ENCODE peak calls at places on chromosomes 16 and 17, in seven cellular contexts. T, N, J, Z, U, G and P are unnamed samples.

GRCh38 chr17:27354491-27355081 is 60.7 kb downstream of the WSB1 start:
- DNase-seq in G (no peak), T (no peak), U (peak), Z (no peak), J (no peak), N (no peak), P (peak)

GRCh38 chr16:66898207-66898606 is 17.9 kb downstream of the PDP2 start:
- DNase-seq in J (no peak), G (no peak), Z (no peak), U (no peak), N (peak), T (no peak), P (no peak)

GRCh38 chr16:2365895-2366294 is 25.4 kb upstream of the ABCA3 start:
- DNase-seq in N (peak), U (no peak), T (no peak), Z (peak), G (no peak), J (no peak), P (no peak)

GRCh38 chr16:86925067-86925791 is 346.9 kb downstream of the FOXL1 start:
- DNase-seq in G (no peak), J (no peak), T (no peak), U (no peak), N (peak), Z (peak), P (no peak)

GRCh38 chr16:391885-392335 is 5.1 kb upstream of the NME4 start:
- DNase-seq in T (peak), J (peak), G (peak), Z (peak), U (peak), N (peak), P (peak)

GRCh38 chr16:68889508-68890150 is 46.3 kb downstream of the TANGO6 start:
- DNase-seq in N (no peak), U (no peak), G (no peak), J (no peak), Z (no peak), T (no peak), P (no peak)

GRCh38 chr17:79943354-79944241 is 92.1 kb downstream of the TBC1D16 start:
- DNase-seq in T (no peak), U (no peak), J (peak), Z (no peak), G (no peak), N (no peak), P (no peak)

GRCh38 chr17:27496005-27496404 is 39.8 kb downstream of the KSR1 start:
- DNase-seq in Z (no peak), J (no peak), G (peak), T (peak), N (no peak), U (no peak), P (peak)

GRCh38 chr17:33385133-33385532 is 92.0 kb upstream of the ASIC2 start:
- DNase-seq in G (no peak), U (no peak), N (no peak), T (no peak), J (no peak), Z (no peak), P (peak)

GRCh38 chr16:16127469-16128116 is 95.7 kb downstream of the ABCC6 start:
- DNase-seq in Z (peak), U (peak), G (peak), N (peak), T (peak), J (peak), P (peak)

GRCh38 chr16:81537721-81538561 is 93.3 kb downstream of the CMIP start:
- DNase-seq in U (no peak), Z (peak), J (no peak), G (no peak), N (peak), T (no peak), P (no peak)

GRCh38 chr17:63528183-63528582 is 5.0 kb downstream of the KCNH6 start:
- DNase-seq in N (no peak), U (no peak), J (no peak), G (no peak), Z (no peak), T (no peak), P (no peak)

GRCh38 chr16:19133600-19133999 is 19.8 kb downstream of the ITPRIPL2 start:
- DNase-seq in G (no peak), N (no peak), Z (no peak), T (no peak), J (no peak), U (no peak), P (no peak)

GRCh38 chr16:83015871-83016270 is 389.1 kb downstream of the CDH13 start:
- DNase-seq in T (no peak), Z (no peak), G (no peak), N (no peak), U (no peak), J (no peak), P (no peak)

GRCh38 chr17:40075216-40076100 is 12.7 kb downstream of the THRA start:
- DNase-seq in T (peak), G (peak), U (peak), Z (no peak), J (peak), N (peak), P (peak)

GRCh38 chr17:39955726-39956225 is 7.0 kb upstream of the GSDMA start:
- DNase-seq in G (no peak), Z (no peak), J (no peak), N (no peak), U (no peak), T (no peak), P (no peak)

GRCh38 chr17:29590979-29591736 is 1.7 kb upstream of the GIT1 start:
- DNase-seq in U (peak), J (peak), G (peak), Z (no peak), N (peak), T (no peak), P (peak)

GRCh38 chr16:14628806-14629611 is 1.1 kb downstream of the PARN start:
- DNase-seq in T (no peak), U (no peak), G (no peak), N (no peak), Z (no peak), J (no peak), P (no peak)

GRCh38 chr16:57536306-57537193 is at the start of gene CCDC102A:
- DNase-seq in T (peak), J (no peak), G (peak), U (no peak), N (no peak), Z (no peak), P (peak)

GRCh38 chr17:77426676-77427386 is 286.1 kb downstream of the SEC14L1 start:
- DNase-seq in T (no peak), J (no peak), G (no peak), U (no peak), Z (no peak), N (no peak), P (no peak)

DNA sequence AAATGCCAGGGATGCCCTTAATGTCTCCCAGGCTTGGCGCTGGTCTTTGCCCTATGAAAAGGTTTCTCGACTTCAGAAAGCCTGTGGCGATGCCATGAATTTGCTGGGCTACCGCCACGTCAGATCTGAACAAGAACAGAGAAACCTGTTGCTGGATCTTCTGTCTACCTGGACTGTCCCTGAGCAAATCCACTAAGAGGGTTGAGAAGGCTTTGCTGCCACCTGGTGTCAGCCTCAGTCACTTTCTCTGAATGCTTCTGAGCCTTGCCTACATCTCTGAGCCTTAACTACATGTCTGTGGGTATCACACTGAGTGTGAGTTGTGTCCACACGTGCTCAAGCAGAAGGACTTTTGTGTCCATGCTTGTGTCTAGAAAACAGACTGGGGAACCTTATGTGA is 11.4 kb downstream of the CHST4 start:
- DNase-seq in T (peak), Z (peak), G (peak), N (peak), J (no peak), U (peak), P (peak)
- TF ChIP-seq CTCF in T (peak), Z (peak), G (peak), N (peak), J (peak), U (peak), P (peak)

DNA sequence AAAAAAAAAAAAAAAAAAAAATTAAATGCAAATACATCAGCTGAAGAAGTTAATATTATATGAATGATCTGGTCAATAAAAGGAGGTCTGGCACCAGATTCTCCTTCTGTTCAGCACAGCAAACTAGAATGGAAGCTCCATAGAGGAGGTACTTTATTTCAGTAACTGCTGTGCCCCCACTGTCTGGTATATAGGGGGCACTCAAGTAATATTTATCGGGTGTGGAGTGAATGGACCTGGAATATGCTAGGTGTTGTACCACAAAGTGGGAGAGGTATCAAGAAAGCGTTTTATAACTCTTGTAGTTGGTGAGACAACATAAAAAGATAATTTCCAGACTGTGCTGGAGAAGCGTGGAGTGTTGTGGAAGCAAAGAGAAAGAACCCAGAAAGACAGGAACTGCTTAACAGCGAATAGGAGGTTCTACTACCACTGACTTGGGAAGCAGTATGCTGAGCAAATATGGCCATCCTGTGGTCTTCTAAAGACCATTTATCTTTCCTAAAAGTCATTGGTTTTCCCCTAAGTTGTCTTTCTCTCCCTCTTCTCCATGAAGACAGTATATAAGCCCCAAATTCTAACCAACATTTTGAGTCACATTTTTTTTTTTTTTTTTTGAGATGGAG is 12.2 kb upstream of the PRKCA start:
- DNase-seq in G (no peak), Z (no peak), J (no peak), T (no peak), N (no peak), U (no peak), P (no peak)
- TF ChIP-seq CTCF in G (peak), Z (peak), J (peak), T (no peak), N (no peak), U (no peak), P (no peak)

GRCh38 chr17:36625188-36625587 is 23.8 kb downstream of the MRM1 start:
- DNase-seq in G (no peak), U (no peak), J (no peak), T (no peak), Z (no peak), N (no peak), P (no peak)
- TF ChIP-seq CTCF in G (no peak), U (no peak), J (no peak), T (no peak), Z (no peak), N (no peak), P (no peak)

GRCh38 chr17:47243737-47244598 is 9.7 kb upstream of the ITGB3 start:
- DNase-seq in T (no peak), G (no peak), U (no peak), N (no peak), J (no peak), Z (no peak), P (no peak)

GRCh38 chr17:47242648-47243047 is 11.0 kb upstream of the ITGB3 start:
- DNase-seq in U (no peak), J (no peak), Z (no peak), T (no peak), G (no peak), N (no peak), P (no peak)

GRCh38 chr17:47244697-47245096 is 8.9 kb upstream of the ITGB3 start:
- DNase-seq in G (no peak), J (no peak), U (no peak), T (no peak), N (peak), Z (no peak), P (no peak)

GRCh38 chr17:47250855-47251254 is 2.8 kb upstream of the ITGB3 start:
- DNase-seq in J (no peak), T (no peak), N (no peak), Z (no peak), U (no peak), G (no peak), P (no peak)

DNA sequence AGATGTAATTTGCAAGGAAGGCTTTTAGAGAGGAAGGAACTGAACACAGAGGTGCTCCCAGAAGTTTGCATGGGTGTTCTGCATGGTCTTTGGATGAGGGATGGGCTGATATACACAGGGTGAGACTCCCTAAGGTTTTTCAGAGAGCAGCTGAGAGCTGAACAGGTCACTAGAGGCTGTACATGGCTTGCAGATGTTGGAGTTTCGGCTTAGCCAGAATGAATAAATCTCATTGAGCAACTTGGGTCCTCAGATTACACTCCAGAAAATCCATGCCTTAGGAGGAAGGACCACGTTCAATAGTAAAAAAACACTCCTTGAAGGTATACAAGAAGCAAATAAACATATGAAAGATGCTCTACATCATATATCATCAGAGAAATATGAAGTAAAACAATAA is 7.5 kb upstream of the ITGB3 start:
- DNase-seq in G (no peak), N (peak), T (no peak), J (no peak), Z (no peak), U (no peak), P (no peak)
- TF ChIP-seq CTCF in G (no peak), N (no peak), T (no peak), J (no peak), Z (no peak), U (no peak), P (no peak)